ENCODE peak calls at places on chromosomes 2 and 18, in five cellular contexts. One of them, this sample, is unnamed.

GRCh38 chr18:40006553-40007073 is 1948.4 kb upstream of the PIK3C3 start:
- DNase-seq in HFF-Myc: no peak
- DNase-seq in neural progenitor cell: peak; percentile 28
- DNase-seq in right lobe of liver: no peak
- DNase-seq in thoracic aorta: no peak
- DNase-seq in this sample: no peak

GRCh38 chr2:49021170-49021743 is 133.1 kb downstream of the FSHR start:
- DNase-seq in HFF-Myc: no peak
- DNase-seq in neural progenitor cell: no peak
- DNase-seq in right lobe of liver: no peak
- DNase-seq in thoracic aorta: no peak
- DNase-seq in this sample: no peak

GRCh38 chr2:189559579-189560272 is 20.9 kb downstream of the SLC40A1 start:
- DNase-seq in HFF-Myc: no peak
- DNase-seq in neural progenitor cell: no peak
- DNase-seq in right lobe of liver: no peak
- DNase-seq in thoracic aorta: no peak
- DNase-seq in this sample: no peak

GRCh38 chr2:207993141-207993763 is 32.1 kb downstream of the PLEKHM3 start:
- DNase-seq in HFF-Myc: no peak
- DNase-seq in neural progenitor cell: no peak
- DNase-seq in right lobe of liver: no peak
- DNase-seq in thoracic aorta: no peak
- DNase-seq in this sample: no peak

GRCh38 chr2:39470580-39470979 is 33.5 kb upstream of the MAP4K3 start:
- DNase-seq in HFF-Myc: no peak
- DNase-seq in neural progenitor cell: no peak
- DNase-seq in right lobe of liver: no peak
- DNase-seq in thoracic aorta: no peak
- DNase-seq in this sample: no peak

GRCh38 chr2:236642125-236642524 is 72.5 kb downstream of the ACKR3 start:
- DNase-seq in HFF-Myc: no peak
- DNase-seq in neural progenitor cell: no peak
- DNase-seq in right lobe of liver: no peak
- DNase-seq in thoracic aorta: no peak
- DNase-seq in this sample: no peak

GRCh38 chr2:133972786-133973185 is 281.1 kb upstream of the MGAT5 start:
- DNase-seq in HFF-Myc: no peak
- DNase-seq in neural progenitor cell: no peak
- DNase-seq in right lobe of liver: no peak
- DNase-seq in thoracic aorta: no peak
- DNase-seq in this sample: no peak

GRCh38 chr2:174121612-174122011 is 126.7 kb downstream of the OLA1 start:
- DNase-seq in HFF-Myc: no peak
- DNase-seq in neural progenitor cell: no peak
- DNase-seq in right lobe of liver: no peak
- DNase-seq in thoracic aorta: no peak
- DNase-seq in this sample: no peak

GRCh38 chr2:129922571-129923264 is 56.7 kb upstream of the RAB6C start:
- DNase-seq in HFF-Myc: no peak
- DNase-seq in neural progenitor cell: peak; percentile 48
- DNase-seq in right lobe of liver: no peak
- DNase-seq in thoracic aorta: no peak
- DNase-seq in this sample: no peak

GRCh38 chr2:1803217-1804115 is 59.2 kb upstream of the PXDN start:
- DNase-seq in HFF-Myc: no peak
- DNase-seq in neural progenitor cell: no peak
- DNase-seq in right lobe of liver: no peak
- DNase-seq in thoracic aorta: no peak
- DNase-seq in this sample: no peak

GRCh38 chr2:149184994-149185393 is 145.4 kb upstream of the LYPD6 start:
- DNase-seq in HFF-Myc: no peak
- DNase-seq in neural progenitor cell: no peak
- DNase-seq in right lobe of liver: no peak
- DNase-seq in thoracic aorta: no peak
- DNase-seq in this sample: no peak

GRCh38 chr2:14420851-14421250 is 211.7 kb upstream of the LRATD1 start:
- DNase-seq in HFF-Myc: no peak
- DNase-seq in neural progenitor cell: no peak
- DNase-seq in right lobe of liver: no peak
- DNase-seq in thoracic aorta: no peak
- DNase-seq in this sample: no peak

GRCh38 chr18:79353238-79353637 is 42.5 kb upstream of the NFATC1 start:
- DNase-seq in HFF-Myc: no peak
- DNase-seq in neural progenitor cell: peak; percentile 53
- DNase-seq in right lobe of liver: no peak
- DNase-seq in thoracic aorta: no peak
- DNase-seq in this sample: no peak

GRCh38 chr2:127486247-127486912 is 39.9 kb downstream of the IWS1 start:
- DNase-seq in HFF-Myc: no peak
- DNase-seq in neural progenitor cell: no peak
- DNase-seq in right lobe of liver: no peak
- DNase-seq in thoracic aorta: no peak
- DNase-seq in this sample: no peak

GRCh38 chr2:201254331-201254730 is 6.0 kb upstream of the CASP8 start:
- DNase-seq in HFF-Myc: no peak
- DNase-seq in neural progenitor cell: no peak
- DNase-seq in right lobe of liver: no peak
- DNase-seq in thoracic aorta: no peak
- DNase-seq in this sample: no peak

GRCh38 chr18:1357724-1358123 is 453.1 kb downstream of the ADCYAP1 start:
- DNase-seq in HFF-Myc: no peak
- DNase-seq in neural progenitor cell: no peak
- DNase-seq in right lobe of liver: no peak
- DNase-seq in thoracic aorta: no peak
- DNase-seq in this sample: no peak

GRCh38 chr2:227460079-227460485 is 11.9 kb upstream of the AGFG1 start:
- DNase-seq in HFF-Myc: no peak
- DNase-seq in neural progenitor cell: no peak
- DNase-seq in right lobe of liver: no peak
- DNase-seq in thoracic aorta: no peak
- DNase-seq in this sample: peak; percentile 53

GRCh38 chr18:73793386-73793785 is 354.2 kb downstream of the FBXO15 start:
- DNase-seq in HFF-Myc: no peak
- DNase-seq in neural progenitor cell: no peak
- DNase-seq in right lobe of liver: no peak
- DNase-seq in thoracic aorta: no peak
- DNase-seq in this sample: no peak

GRCh38 chr2:241002275-241003046 is 4.0 kb downstream of the SNED1 start:
- DNase-seq in HFF-Myc: no peak
- DNase-seq in neural progenitor cell: no peak
- DNase-seq in right lobe of liver: no peak
- DNase-seq in thoracic aorta: no peak
- DNase-seq in this sample: peak; percentile 9

GRCh38 chr2:170222842-170223241 is 44.9 kb downstream of the MYO3B start:
- DNase-seq in HFF-Myc: no peak
- DNase-seq in neural progenitor cell: no peak
- DNase-seq in right lobe of liver: no peak
- DNase-seq in thoracic aorta: no peak
- DNase-seq in this sample: no peak

GRCh38 chr2:27866237-27866636 is 23.9 kb downstream of the RBKS start:
- DNase-seq in HFF-Myc: no peak
- DNase-seq in neural progenitor cell: no peak
- DNase-seq in right lobe of liver: no peak
- DNase-seq in thoracic aorta: no peak
- DNase-seq in this sample: no peak

GRCh38 chr18:8277270-8277669 is 332.0 kb upstream of the RAB12 start:
- DNase-seq in HFF-Myc: no peak
- DNase-seq in neural progenitor cell: no peak
- DNase-seq in right lobe of liver: no peak
- DNase-seq in thoracic aorta: no peak
- DNase-seq in this sample: no peak

GRCh38 chr2:39408351-39409136 is 28.5 kb downstream of the MAP4K3 start:
- DNase-seq in HFF-Myc: no peak
- DNase-seq in neural progenitor cell: no peak
- DNase-seq in right lobe of liver: no peak
- DNase-seq in thoracic aorta: no peak
- DNase-seq in this sample: no peak

GRCh38 chr2:11100130-11100529 is 55.1 kb upstream of the SLC66A3 start:
- DNase-seq in HFF-Myc: no peak
- DNase-seq in neural progenitor cell: no peak
- DNase-seq in right lobe of liver: no peak
- DNase-seq in thoracic aorta: no peak
- DNase-seq in this sample: no peak

GRCh38 chr2:184596819-184597411 is 1.4 kb upstream of the ZNF804A start:
- DNase-seq in HFF-Myc: no peak
- DNase-seq in neural progenitor cell: peak; percentile 26
- DNase-seq in right lobe of liver: no peak
- DNase-seq in thoracic aorta: no peak
- DNase-seq in this sample: no peak

GRCh38 chr2:195566201-195566600 is 90.8 kb upstream of the SLC39A10 start:
- DNase-seq in HFF-Myc: no peak
- DNase-seq in neural progenitor cell: no peak
- DNase-seq in right lobe of liver: no peak
- DNase-seq in thoracic aorta: no peak
- DNase-seq in this sample: no peak

GRCh38 chr2:236963631-236964030 is 122.1 kb upstream of the COPS8 start:
- DNase-seq in HFF-Myc: no peak
- DNase-seq in neural progenitor cell: no peak
- DNase-seq in right lobe of liver: no peak
- DNase-seq in thoracic aorta: no peak
- DNase-seq in this sample: no peak

GRCh38 chr2:26722911-26723310 is 30.4 kb downstream of the KCNK3 start:
- DNase-seq in HFF-Myc: no peak
- DNase-seq in neural progenitor cell: no peak
- DNase-seq in right lobe of liver: no peak
- DNase-seq in thoracic aorta: no peak
- DNase-seq in this sample: no peak

GRCh38 chr2:223725494-223725893 is 111.9 kb downstream of the AP1S3 start:
- DNase-seq in HFF-Myc: peak; percentile 94
- DNase-seq in neural progenitor cell: peak; percentile 78
- DNase-seq in right lobe of liver: peak; percentile 69
- DNase-seq in thoracic aorta: peak; percentile 70
- DNase-seq in this sample: no peak

GRCh38 chr2:189943009-189943408 is 119.5 kb downstream of the MSTN start:
- DNase-seq in HFF-Myc: no peak
- DNase-seq in neural progenitor cell: no peak
- DNase-seq in right lobe of liver: no peak
- DNase-seq in thoracic aorta: no peak
- DNase-seq in this sample: no peak

GRCh38 chr18:79547413-79548076 is 132.1 kb upstream of the CTDP1 start:
- DNase-seq in HFF-Myc: no peak
- DNase-seq in neural progenitor cell: no peak
- DNase-seq in right lobe of liver: no peak
- DNase-seq in thoracic aorta: no peak
- DNase-seq in this sample: no peak

GRCh38 chr2:45992021-45992745 is 305.0 kb upstream of the EPAS1 start:
- DNase-seq in HFF-Myc: no peak
- DNase-seq in neural progenitor cell: no peak
- DNase-seq in right lobe of liver: peak; percentile 83
- DNase-seq in thoracic aorta: peak; percentile 56
- DNase-seq in this sample: no peak

GRCh38 chr2:177078416-177078815 is 134.2 kb upstream of the HNRNPA3 start:
- DNase-seq in HFF-Myc: no peak
- DNase-seq in neural progenitor cell: no peak
- DNase-seq in right lobe of liver: peak; percentile 80
- DNase-seq in thoracic aorta: no peak
- DNase-seq in this sample: no peak

GRCh38 chr18:75201936-75202335 is 7.0 kb downstream of the PTGR3 start:
- DNase-seq in HFF-Myc: no peak
- DNase-seq in neural progenitor cell: no peak
- DNase-seq in right lobe of liver: no peak
- DNase-seq in thoracic aorta: no peak
- DNase-seq in this sample: no peak

GRCh38 chr2:3461781-3462492 is 57.4 kb downstream of the ADI1 start:
- DNase-seq in HFF-Myc: no peak
- DNase-seq in neural progenitor cell: peak; percentile 50
- DNase-seq in right lobe of liver: no peak
- DNase-seq in thoracic aorta: no peak
- DNase-seq in this sample: no peak

GRCh38 chr2:3463914-3464313 is 55.4 kb downstream of the ADI1 start:
- DNase-seq in HFF-Myc: no peak
- DNase-seq in neural progenitor cell: no peak
- DNase-seq in right lobe of liver: no peak
- DNase-seq in thoracic aorta: no peak
- DNase-seq in this sample: no peak

GRCh38 chr2:3460831-3461544 is 58.3 kb downstream of the ADI1 start:
- DNase-seq in HFF-Myc: no peak
- DNase-seq in neural progenitor cell: no peak
- DNase-seq in right lobe of liver: no peak
- DNase-seq in thoracic aorta: no peak
- DNase-seq in this sample: no peak

GRCh38 chr2:3463156-3463835 is 56.0 kb downstream of the ADI1 start:
- DNase-seq in HFF-Myc: no peak
- DNase-seq in neural progenitor cell: no peak
- DNase-seq in right lobe of liver: no peak
- DNase-seq in thoracic aorta: no peak
- DNase-seq in this sample: no peak

GRCh38 chr2:3462493-3463104 is 56.7 kb downstream of the ADI1 start:
- DNase-seq in HFF-Myc: no peak
- DNase-seq in neural progenitor cell: no peak
- DNase-seq in right lobe of liver: no peak
- DNase-seq in thoracic aorta: no peak
- DNase-seq in this sample: no peak
- TF ChIP-seq CTCF in HFF-Myc: no peak
- TF ChIP-seq CTCF in neural progenitor cell: no peak
- TF ChIP-seq CTCF in right lobe of liver: no peak
- TF ChIP-seq CTCF in thoracic aorta: no peak
- TF ChIP-seq CTCF in this sample: no peak

GRCh38 chr18:57060814-57061213 is 86.1 kb upstream of the BOD1L2 start:
- DNase-seq in HFF-Myc: no peak
- DNase-seq in neural progenitor cell: no peak
- DNase-seq in right lobe of liver: no peak
- DNase-seq in thoracic aorta: no peak
- DNase-seq in this sample: no peak
- TF ChIP-seq CTCF in HFF-Myc: no peak
- TF ChIP-seq CTCF in neural progenitor cell: no peak
- TF ChIP-seq CTCF in right lobe of liver: no peak
- TF ChIP-seq CTCF in thoracic aorta: no peak
- TF ChIP-seq CTCF in this sample: no peak

GRCh38 chr2:65130440-65131175 is 702 bp upstream of the RAB1A start:
- DNase-seq in HFF-Myc: no peak
- DNase-seq in neural progenitor cell: no peak
- DNase-seq in right lobe of liver: no peak
- DNase-seq in thoracic aorta: peak; percentile 10
- DNase-seq in this sample: no peak
- TF ChIP-seq CTCF in HFF-Myc: no peak
- TF ChIP-seq CTCF in neural progenitor cell: no peak
- TF ChIP-seq CTCF in right lobe of liver: no peak
- TF ChIP-seq CTCF in thoracic aorta: peak; percentile 6
- TF ChIP-seq CTCF in this sample: no peak

DNA sequence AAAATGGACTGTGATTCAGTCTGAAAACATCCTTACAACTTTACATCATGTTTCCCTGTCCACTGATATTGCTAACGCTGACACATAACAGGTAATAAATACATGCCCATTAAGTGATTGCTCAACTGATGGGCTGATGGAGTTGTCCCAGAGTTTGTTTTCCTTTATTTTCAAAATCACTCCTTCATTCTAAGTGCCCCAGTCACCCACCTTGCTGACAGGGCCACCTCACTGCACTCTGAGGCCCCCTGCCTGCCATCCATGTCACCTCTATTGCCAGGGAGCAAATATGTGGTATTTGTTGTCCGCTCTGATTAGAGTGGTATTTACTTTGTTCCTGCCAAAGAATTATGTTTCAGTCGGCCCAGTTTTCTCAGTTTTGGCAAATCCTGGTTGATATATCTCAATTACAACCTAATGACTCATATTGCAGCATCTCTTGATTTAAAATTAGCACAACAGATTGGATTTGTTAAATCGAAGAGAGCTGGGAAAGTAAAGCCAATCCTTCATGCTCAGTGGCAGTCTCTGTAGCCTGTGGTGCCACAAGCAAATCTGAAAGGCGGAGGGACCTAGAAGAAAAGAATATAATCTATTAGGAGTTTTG is 105.1 kb downstream of the RDH14 start:
- DNase-seq in HFF-Myc: no peak
- DNase-seq in neural progenitor cell: peak; percentile 37
- DNase-seq in right lobe of liver: no peak
- DNase-seq in thoracic aorta: no peak
- DNase-seq in this sample: no peak
- TF ChIP-seq CTCF in HFF-Myc: peak; percentile 53
- TF ChIP-seq CTCF in neural progenitor cell: peak; percentile 54
- TF ChIP-seq CTCF in right lobe of liver: no peak
- TF ChIP-seq CTCF in thoracic aorta: peak; percentile 35
- TF ChIP-seq CTCF in this sample: no peak